ENCODE peak calls at places on chromosomes 3 and 15, in seven cellular contexts. A is suprapubic skin, S is ovary, R is right lobe of liver, O is tibial nerve, M is esophagus muscularis mucosa, E is spleen. Y is an unnamed sample.
A peak's percentile ranks its signal among the peaks of the same experiment; 100 is the strongest.

GRCh38 chr3:122754867-122755835 is 38.5 kb downstream of the HSPBAP1 start:
- DNase-seq in R (no peak), E (no peak), M (no peak), S (no peak), A (no peak), O (no peak), Y (no peak)

GRCh38 chr3:183698318-183698731 is 728 bp downstream of the YEATS2 start:
- DNase-seq in O (no peak), A (peak; percentile 67), S (peak; percentile 37), E (peak; percentile 82), M (no peak), R (peak; percentile 52), Y (peak; percentile 18)

GRCh38 chr15:33029247-33029646 is 165.3 kb downstream of the FMN1 start:
- DNase-seq in A (no peak), S (no peak), R (no peak), M (no peak), O (no peak), E (no peak), Y (no peak)

GRCh38 chr15:60408438-60409105 is 10.8 kb upstream of the ANXA2 start:
- DNase-seq in A (no peak), M (no peak), R (no peak), E (no peak), O (no peak), S (no peak), Y (no peak)

GRCh38 chr3:66303556-66303955 is 82.8 kb downstream of the SLC25A26 start:
- DNase-seq in O (no peak), M (no peak), R (no peak), S (no peak), A (no peak), E (no peak), Y (no peak)

GRCh38 chr3:29936054-29936453 is 655.2 kb downstream of the RBMS3 start:
- DNase-seq in A (no peak), R (no peak), S (no peak), E (no peak), O (no peak), M (no peak), Y (no peak)

GRCh38 chr15:100039994-100040393 is 301.8 kb downstream of the ADAMTS17 start:
- DNase-seq in S (no peak), A (no peak), O (no peak), R (no peak), E (no peak), M (no peak), Y (no peak)

GRCh38 chr3:113947372-113948014 is at the start of gene ZDHHC23:
- DNase-seq in M (no peak), A (peak; percentile 71), E (peak; percentile 92), O (no peak), R (peak; percentile 96), S (peak; percentile 67), Y (peak; percentile 85)

GRCh38 chr15:90141646-90142045 is 39.4 kb upstream of the IDH2 start:
- DNase-seq in S (no peak), R (no peak), A (no peak), O (no peak), M (no peak), E (no peak), Y (no peak)

GRCh38 chr3:12444582-12445468 is 39.5 kb upstream of the TSEN2 start:
- DNase-seq in M (no peak), S (no peak), R (no peak), E (no peak), O (no peak), A (no peak), Y (no peak)

GRCh38 chr15:72486144-72486543 is 12.0 kb downstream of the ARIH1 start:
- DNase-seq in A (no peak), S (no peak), R (no peak), O (no peak), E (no peak), M (no peak), Y (no peak)

GRCh38 chr3:2098398-2099027 is at the start of gene CNTN4:
- DNase-seq in R (peak; percentile 61), S (peak; percentile 62), A (no peak), E (no peak), M (no peak), O (peak; percentile 56), Y (peak; percentile 16)

GRCh38 chr15:40320931-40321371 is 2.5 kb upstream of the INAFM2 start:
- DNase-seq in R (peak; percentile 68), S (peak; percentile 65), M (no peak), A (no peak), E (peak; percentile 58), O (no peak), Y (no peak)

GRCh38 chr3:151256761-151257160 is 21.6 kb downstream of the P2RY14 start:
- DNase-seq in M (no peak), S (no peak), E (no peak), O (no peak), R (no peak), A (no peak), Y (no peak)

GRCh38 chr3:177721864-177722370 is 524.6 kb upstream of the TBL1XR1 start:
- DNase-seq in A (no peak), E (no peak), S (no peak), R (no peak), O (no peak), M (no peak), Y (no peak)

GRCh38 chr3:39593341-39593740 is 125.9 kb downstream of the MOBP start:
- DNase-seq in M (no peak), R (no peak), E (no peak), A (no peak), O (no peak), S (no peak), Y (no peak)

GRCh38 chr15:73254598-73254997 is 114.2 kb downstream of the HCN4 start:
- DNase-seq in R (no peak), A (no peak), S (no peak), E (no peak), O (no peak), M (no peak), Y (no peak)

GRCh38 chr3:27570421-27571106 is 86.4 kb upstream of the SLC4A7 start:
- DNase-seq in O (no peak), M (no peak), S (no peak), E (no peak), R (no peak), A (no peak), Y (peak; percentile 20)

GRCh38 chr3:161689699-161690098 is 193.1 kb downstream of the OTOL1 start:
- DNase-seq in A (no peak), E (no peak), S (no peak), M (no peak), R (no peak), O (no peak), Y (no peak)

GRCh38 chr15:80570553-80570952 is 124.6 kb upstream of the ABHD17C start:
- DNase-seq in S (no peak), E (no peak), M (no peak), O (no peak), A (no peak), R (no peak), Y (no peak)

GRCh38 chr15:33860749-33861148 is 107.5 kb upstream of the CHRM5 start:
- DNase-seq in S (no peak), R (no peak), E (no peak), M (peak; percentile 21), O (no peak), A (no peak), Y (no peak)

GRCh38 chr3:142225885-142226215 is 465 bp upstream of the GK5 start:
- DNase-seq in M (no peak), S (no peak), A (no peak), R (no peak), E (peak; percentile 78), O (no peak), Y (no peak)

GRCh38 chr3:187777331-187778046 is 32.2 kb upstream of the BCL6 start:
- DNase-seq in A (no peak), M (no peak), O (no peak), E (no peak), R (no peak), S (no peak), Y (no peak)

GRCh38 chr3:58544546-58544945 is 7.6 kb upstream of the ACOX2 start:
- DNase-seq in M (no peak), S (no peak), O (no peak), E (no peak), R (no peak), A (no peak), Y (no peak)

GRCh38 chr3:128416578-128417150 is 50.0 kb downstream of the DNAJB8 start:
- DNase-seq in E (no peak), M (no peak), S (no peak), R (no peak), A (no peak), O (no peak), Y (no peak)

DNA sequence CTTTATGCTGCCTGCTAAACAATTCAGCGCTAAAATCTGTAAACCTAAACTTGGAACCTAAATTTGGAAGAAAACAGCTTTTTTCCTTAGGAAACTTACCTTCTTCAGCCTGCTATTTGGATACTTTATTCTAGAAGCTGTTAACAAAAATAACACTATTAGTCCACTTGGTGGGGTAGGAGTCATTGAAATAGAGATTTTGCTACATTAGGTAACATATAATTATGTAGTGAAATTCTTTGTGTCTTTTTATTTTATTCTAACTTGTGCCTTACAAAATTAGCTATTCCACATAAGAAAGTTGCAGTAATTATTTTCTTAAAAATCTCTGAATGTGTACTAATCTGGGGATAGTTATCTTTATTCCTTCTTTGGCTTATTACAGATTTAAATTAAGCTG is 360.4 kb upstream of the ROBO2 start:
- DNase-seq in E (no peak), A (no peak), M (no peak), S (no peak), O (no peak), R (no peak), Y (no peak)
- TF ChIP-seq CTCF in E (no peak), A (no peak), M (no peak), S (no peak), O (no peak), R (peak; percentile 38), Y (no peak)

DNA sequence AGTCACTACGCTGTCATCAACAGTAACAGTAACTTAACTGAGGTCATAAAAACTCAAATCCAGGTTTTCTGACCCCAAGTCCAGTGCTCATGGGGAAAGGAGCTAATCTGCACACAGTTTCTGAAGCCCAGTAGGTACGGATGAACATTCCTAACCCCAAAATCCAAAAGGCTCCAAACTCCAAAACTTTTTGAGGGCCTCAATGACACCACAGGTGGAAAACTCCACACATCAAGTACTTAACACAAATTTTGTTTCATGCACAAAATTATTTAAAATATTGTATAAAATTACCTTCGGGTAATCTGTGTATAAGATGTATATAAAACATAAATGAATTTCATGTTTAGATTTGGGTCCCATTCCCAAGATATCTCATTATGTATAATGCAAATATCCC is 10.5 kb downstream of the MRPL46 start:
- DNase-seq in S (no peak), M (peak; percentile 19), E (no peak), O (no peak), R (no peak), A (no peak), Y (no peak)
- H3K36me3 ChIP-seq in S (no peaks in the 10 kb centered on the region), M (peaks cover 40% of the 10 kb centered on the region), E (peaks cover 35% of the 10 kb centered on the region), O (no peaks in the 10 kb centered on the region), R (no peaks in the 10 kb centered on the region), A (peaks cover 47% of the 10 kb centered on the region), Y (peaks cover 46% of the 10 kb centered on the region)

GRCh38 chr3:10665611-10666010 is 150.4 kb upstream of the SLC6A11 start:
- DNase-seq in M (no peak), O (no peak), S (no peak), A (no peak), E (no peak), R (no peak), Y (no peak)
- TF ChIP-seq POLR2A in M (no peak), O (no peak), S (no peak), A (no peak), E (no peak), R (no peak), Y (no peak)

DNA sequence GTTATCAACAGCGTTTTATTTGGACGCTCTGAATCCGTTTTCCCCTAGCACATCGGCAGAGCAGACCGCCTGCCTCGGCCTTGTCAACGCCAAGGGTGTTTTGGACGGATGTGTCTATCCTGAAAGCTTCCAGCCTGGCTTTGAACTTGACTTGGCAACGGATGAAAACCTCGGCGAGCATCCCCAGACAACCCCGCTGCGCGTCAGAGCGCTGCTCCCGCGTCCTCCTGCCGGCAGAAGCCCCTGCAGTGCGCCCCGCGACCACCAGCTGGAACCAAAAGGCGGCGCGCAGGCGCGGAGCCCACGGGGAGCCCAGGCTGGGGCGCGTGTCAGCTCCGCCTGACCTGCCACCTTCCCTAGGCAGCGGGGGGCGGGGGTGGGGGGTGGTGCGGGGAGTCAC is 26.2 kb upstream of the ARL8B start:
- DNase-seq in R (no peak), S (peak; percentile 64), A (no peak), O (no peak), E (no peak), M (no peak), Y (no peak)
- TF ChIP-seq CTCF in R (no peak), S (peak; percentile 44), A (no peak), O (no peak), E (no peak), M (no peak), Y (no peak)